ENCODE peak calls at places on chromosome 2, in eight cellular contexts. T is NB4; U is amniotic stem cell; K is pancreas; Y is activated CD4-positive, alpha-beta T cell treated with anti-CD3 and anti-CD28 coated beads, Interleukin-2, amount 50 U/mL, for 1 hour; J is Caki2; V is HT1080; Q is nucleus accumbens. W is an unnamed sample.

GRCh38 chr2:174593574-174594203 is 3.9 kb downstream of the WIPF1 start:
- DNase-seq in Y (peak), K (no peak), T (peak), V (peak), J (no peak), Q (no peak), U (no peak), W (no peak)

GRCh38 chr2:8412586-8412985 is 269.3 kb upstream of the ID2 start:
- DNase-seq in T (no peak), K (no peak), V (no peak), Y (no peak), J (no peak), Q (no peak), U (no peak), W (no peak)

GRCh38 chr2:184402381-184402780 is 195.9 kb upstream of the ZNF804A start:
- DNase-seq in K (no peak), U (no peak), Q (no peak), T (no peak), V (no peak), Y (no peak), J (no peak), W (peak)

GRCh38 chr2:231130657-231131056 is 5.8 kb upstream of the HTR2B start:
- DNase-seq in K (no peak), J (no peak), V (no peak), U (no peak), T (no peak), Q (no peak), Y (no peak), W (no peak)

GRCh38 chr2:108323619-108324018 is 34.9 kb downstream of the SULT1C2 start:
- DNase-seq in V (peak), U (no peak), J (peak), T (no peak), K (no peak), Y (no peak), Q (no peak), W (peak)

GRCh38 chr2:95027369-95027720 is 1.8 kb downstream of the MAL start:
- DNase-seq in Q (no peak), J (no peak), K (no peak), U (no peak), T (no peak), V (no peak), Y (no peak), W (no peak)

GRCh38 chr2:237495521-237496117 is 8.6 kb downstream of the MLPH start:
- DNase-seq in T (no peak), V (no peak), K (no peak), J (no peak), Q (no peak), Y (no peak), U (no peak), W (no peak)

GRCh38 chr2:200616193-200616592 is 30.4 kb downstream of the AOX1 start:
- DNase-seq in K (peak), V (no peak), Y (no peak), U (no peak), Q (peak), J (no peak), T (peak), W (no peak)

W was measured in RKO.